ENCODE peak calls at places on chromosomes 3 and 15, in four cellular contexts. One of them, this sample, is unnamed.
A peak's percentile ranks its signal among the peaks of the same experiment; 100 is the strongest.

GRCh38 chr3:36459177-36459576 is 78.9 kb downstream of the STAC start:
- DNase-seq in esophagus squamous epithelium: no peak
- DNase-seq in transverse colon: no peak
- DNase-seq in IMR-90: no peak
- DNase-seq in this sample: no peak

GRCh38 chr15:92069308-92070244 is 216.1 kb downstream of the SLCO3A1 start:
- DNase-seq in esophagus squamous epithelium: no peak
- DNase-seq in transverse colon: peak; percentile 32
- DNase-seq in IMR-90: peak; percentile 80
- DNase-seq in this sample: no peak

GRCh38 chr15:71302861-71303410 is 187.7 kb downstream of the THSD4 start:
- DNase-seq in esophagus squamous epithelium: no peak
- DNase-seq in transverse colon: no peak
- DNase-seq in IMR-90: peak; percentile 80
- DNase-seq in this sample: no peak

GRCh38 chr3:29261119-29261518 is 19.8 kb upstream of the RBMS3 start:
- DNase-seq in esophagus squamous epithelium: no peak
- DNase-seq in transverse colon: no peak
- DNase-seq in IMR-90: no peak
- DNase-seq in this sample: no peak

GRCh38 chr3:126965526-126966080 is 17.3 kb upstream of the PLXNA1 start:
- DNase-seq in esophagus squamous epithelium: no peak
- DNase-seq in transverse colon: no peak
- DNase-seq in IMR-90: no peak
- DNase-seq in this sample: no peak

GRCh38 chr15:95296626-95297025 is 1033.9 kb upstream of the NR2F2 start:
- DNase-seq in esophagus squamous epithelium: no peak
- DNase-seq in transverse colon: no peak
- DNase-seq in IMR-90: no peak
- DNase-seq in this sample: no peak

GRCh38 chr3:42533161-42533897 is 30.9 kb downstream of the VIPR1 start:
- DNase-seq in esophagus squamous epithelium: no peak
- DNase-seq in transverse colon: no peak
- DNase-seq in IMR-90: no peak
- DNase-seq in this sample: no peak

GRCh38 chr3:152283492-152284381 is 15.0 kb downstream of the MBNL1 start:
- DNase-seq in esophagus squamous epithelium: no peak
- DNase-seq in transverse colon: no peak
- DNase-seq in IMR-90: no peak
- DNase-seq in this sample: no peak

GRCh38 chr15:21261965-21262850 is 178.1 kb downstream of the POTEB3 start:
- DNase-seq in esophagus squamous epithelium: no peak
- DNase-seq in transverse colon: no peak
- DNase-seq in IMR-90: no peak
- DNase-seq in this sample: peak; percentile 59

GRCh38 chr3:170695486-170696069 is 109.7 kb upstream of the SLC7A14 start:
- DNase-seq in esophagus squamous epithelium: no peak
- DNase-seq in transverse colon: no peak
- DNase-seq in IMR-90: no peak
- DNase-seq in this sample: no peak

GRCh38 chr3:182596673-182597410 is 196.5 kb upstream of the ATP11B start:
- DNase-seq in esophagus squamous epithelium: no peak
- DNase-seq in transverse colon: no peak
- DNase-seq in IMR-90: no peak
- DNase-seq in this sample: no peak

GRCh38 chr15:39746176-39746575 is 36.5 kb downstream of the FSIP1 start:
- DNase-seq in esophagus squamous epithelium: no peak
- DNase-seq in transverse colon: no peak
- DNase-seq in IMR-90: peak; percentile 23
- DNase-seq in this sample: no peak

GRCh38 chr3:111412656-111413055 is 129.3 kb upstream of the CD96 start:
- DNase-seq in esophagus squamous epithelium: no peak
- DNase-seq in transverse colon: no peak
- DNase-seq in IMR-90: no peak
- DNase-seq in this sample: no peak

GRCh38 chr3:149555941-149556340 is 81.4 kb downstream of the TM4SF4 start:
- DNase-seq in esophagus squamous epithelium: no peak
- DNase-seq in transverse colon: no peak
- DNase-seq in IMR-90: no peak
- DNase-seq in this sample: no peak

GRCh38 chr3:16182183-16182582 is 7.7 kb downstream of the GALNT15 start:
- DNase-seq in esophagus squamous epithelium: no peak
- DNase-seq in transverse colon: no peak
- DNase-seq in IMR-90: peak; percentile 79
- DNase-seq in this sample: no peak

GRCh38 chr3:56932858-56933257 is 127.6 kb upstream of the SPATA12 start:
- DNase-seq in esophagus squamous epithelium: no peak
- DNase-seq in transverse colon: no peak
- DNase-seq in IMR-90: no peak
- DNase-seq in this sample: no peak

GRCh38 chr3:164416491-164417222 is 661.6 kb downstream of the SI start:
- DNase-seq in esophagus squamous epithelium: no peak
- DNase-seq in transverse colon: no peak
- DNase-seq in IMR-90: no peak
- DNase-seq in this sample: no peak

GRCh38 chr15:64527263-64527984 is 67.0 kb downstream of the ZNF609 start:
- DNase-seq in esophagus squamous epithelium: no peak
- DNase-seq in transverse colon: no peak
- DNase-seq in IMR-90: peak; percentile 90
- DNase-seq in this sample: no peak

GRCh38 chr3:120171134-120171863 is 77.1 kb upstream of the GSK3B start:
- DNase-seq in esophagus squamous epithelium: no peak
- DNase-seq in transverse colon: no peak
- DNase-seq in IMR-90: peak; percentile 47
- DNase-seq in this sample: no peak

GRCh38 chr3:9678493-9678892 is 25.1 kb upstream of the CPNE9 start:
- DNase-seq in esophagus squamous epithelium: no peak
- DNase-seq in transverse colon: no peak
- DNase-seq in IMR-90: no peak
- DNase-seq in this sample: no peak

GRCh38 chr3:14841836-14842235 is 23.1 kb downstream of the FGD5 start:
- DNase-seq in esophagus squamous epithelium: no peak
- DNase-seq in transverse colon: no peak
- DNase-seq in IMR-90: no peak
- DNase-seq in this sample: no peak

GRCh38 chr3:196317702-196318467 is at the start of gene DYNLT2B:
- DNase-seq in esophagus squamous epithelium: peak; percentile 47
- DNase-seq in transverse colon: peak; percentile 91
- DNase-seq in IMR-90: peak; percentile 84
- DNase-seq in this sample: peak; percentile 91
- TF ChIP-seq POLR2A in esophagus squamous epithelium: peak; percentile 45
- TF ChIP-seq POLR2A in transverse colon: peak; percentile 74
- TF ChIP-seq POLR2A in IMR-90: no peak
- TF ChIP-seq POLR2A in this sample: peak; percentile 68

GRCh38 chr15:68542771-68543544 is 35.8 kb upstream of the CORO2B start:
- DNase-seq in esophagus squamous epithelium: no peak
- DNase-seq in transverse colon: no peak
- DNase-seq in IMR-90: peak; percentile 96
- DNase-seq in this sample: no peak
- H3K27ac ChIP-seq in esophagus squamous epithelium: peak overlapping the region; percentile 2
- H3K27ac ChIP-seq in transverse colon: no peak overlapping the region
- H3K27ac ChIP-seq in IMR-90: peak overlapping the region; percentile 82
- H3K27ac ChIP-seq in this sample: no peak overlapping the region

GRCh38 chr3:122001892-122002291 is 20.2 kb downstream of the ILDR1 start:
- DNase-seq in esophagus squamous epithelium: no peak
- DNase-seq in transverse colon: no peak
- DNase-seq in IMR-90: no peak
- DNase-seq in this sample: no peak
- TF ChIP-seq POLR2A in esophagus squamous epithelium: no peak
- TF ChIP-seq POLR2A in transverse colon: no peak
- TF ChIP-seq POLR2A in IMR-90: no peak
- TF ChIP-seq POLR2A in this sample: no peak

GRCh38 chr3:48215019-48215418 is 8.3 kb upstream of the CAMP start:
- DNase-seq in esophagus squamous epithelium: no peak
- DNase-seq in transverse colon: peak; percentile 20
- DNase-seq in IMR-90: no peak
- DNase-seq in this sample: no peak
- H3K27ac ChIP-seq in esophagus squamous epithelium: peak overlapping the region; percentile 66
- H3K27ac ChIP-seq in transverse colon: peak overlapping the region; percentile 41
- H3K27ac ChIP-seq in IMR-90: no peak overlapping the region
- H3K27ac ChIP-seq in this sample: no peak overlapping the region

DNA sequence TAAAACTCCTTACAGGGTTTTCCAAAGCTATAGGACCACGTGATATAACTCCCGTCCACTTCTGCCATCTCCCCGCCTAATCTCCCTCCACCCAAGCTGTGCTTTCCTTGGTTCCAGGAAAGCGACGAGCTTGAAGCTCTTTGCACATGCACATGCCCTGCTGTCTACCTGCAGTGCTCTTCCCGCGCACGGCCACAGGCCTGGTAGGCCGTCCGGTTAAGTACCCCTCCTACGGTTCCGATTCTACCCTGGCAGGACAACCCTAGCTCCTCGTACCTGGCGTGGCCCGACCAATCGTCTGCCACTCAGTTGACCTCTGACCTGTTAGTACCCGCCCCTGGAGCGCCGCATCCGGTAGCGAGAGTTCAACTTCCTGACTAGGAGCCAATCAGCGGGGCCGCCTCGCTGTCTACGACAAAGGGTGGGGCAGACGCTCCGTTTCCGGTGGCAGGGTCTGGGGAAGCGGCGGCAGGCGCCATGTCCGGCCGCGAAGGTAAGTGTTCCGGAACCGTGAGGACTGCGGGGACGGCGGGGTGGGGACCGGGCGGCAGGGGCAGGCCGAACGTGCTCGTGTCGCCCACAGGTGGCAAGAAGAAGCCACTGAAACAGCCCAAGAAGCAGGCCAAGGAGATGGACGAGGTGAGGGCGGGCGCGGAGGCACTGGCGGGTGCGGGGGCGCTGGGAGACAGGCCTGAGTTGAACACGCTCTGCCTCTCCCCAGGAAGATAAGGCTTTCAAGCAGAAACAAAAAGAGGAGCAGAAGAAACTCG is at the start of the genes CCDC51 and TMA7:
- DNase-seq in esophagus squamous epithelium: peak; percentile 90
- DNase-seq in transverse colon: peak; percentile 99
- DNase-seq in IMR-90: peak; percentile 93
- DNase-seq in this sample: peak; percentile 99
- TF ChIP-seq POLR2A in esophagus squamous epithelium: peak; percentile 94
- TF ChIP-seq POLR2A in transverse colon: peak; percentile 99
- TF ChIP-seq POLR2A in IMR-90: peak; percentile 88
- TF ChIP-seq POLR2A in this sample: peak; percentile 90

GRCh38 chr3:52072471-52072870 is 16.1 kb upstream of the DUSP7 start:
- DNase-seq in esophagus squamous epithelium: no peak
- DNase-seq in transverse colon: no peak
- DNase-seq in IMR-90: no peak
- DNase-seq in this sample: no peak

GRCh38 chr3:52073490-52073889 is 17.1 kb upstream of the DUSP7 start:
- DNase-seq in esophagus squamous epithelium: no peak
- DNase-seq in transverse colon: no peak
- DNase-seq in IMR-90: no peak
- DNase-seq in this sample: no peak

GRCh38 chr3:52070724-52071621 is 14.6 kb upstream of the DUSP7 start:
- DNase-seq in esophagus squamous epithelium: no peak
- DNase-seq in transverse colon: no peak
- DNase-seq in IMR-90: no peak
- DNase-seq in this sample: no peak

GRCh38 chr3:52069891-52070290 is 13.5 kb upstream of the DUSP7 start:
- DNase-seq in esophagus squamous epithelium: no peak
- DNase-seq in transverse colon: no peak
- DNase-seq in IMR-90: no peak
- DNase-seq in this sample: no peak

GRCh38 chr3:52072020-52072419 is 15.6 kb upstream of the DUSP7 start:
- DNase-seq in esophagus squamous epithelium: no peak
- DNase-seq in transverse colon: no peak
- DNase-seq in IMR-90: no peak
- DNase-seq in this sample: no peak
- H3K27ac ChIP-seq in esophagus squamous epithelium: no peak overlapping the region
- H3K27ac ChIP-seq in transverse colon: no peak overlapping the region
- H3K27ac ChIP-seq in IMR-90: no peak overlapping the region
- H3K27ac ChIP-seq in this sample: no peak overlapping the region

DNA sequence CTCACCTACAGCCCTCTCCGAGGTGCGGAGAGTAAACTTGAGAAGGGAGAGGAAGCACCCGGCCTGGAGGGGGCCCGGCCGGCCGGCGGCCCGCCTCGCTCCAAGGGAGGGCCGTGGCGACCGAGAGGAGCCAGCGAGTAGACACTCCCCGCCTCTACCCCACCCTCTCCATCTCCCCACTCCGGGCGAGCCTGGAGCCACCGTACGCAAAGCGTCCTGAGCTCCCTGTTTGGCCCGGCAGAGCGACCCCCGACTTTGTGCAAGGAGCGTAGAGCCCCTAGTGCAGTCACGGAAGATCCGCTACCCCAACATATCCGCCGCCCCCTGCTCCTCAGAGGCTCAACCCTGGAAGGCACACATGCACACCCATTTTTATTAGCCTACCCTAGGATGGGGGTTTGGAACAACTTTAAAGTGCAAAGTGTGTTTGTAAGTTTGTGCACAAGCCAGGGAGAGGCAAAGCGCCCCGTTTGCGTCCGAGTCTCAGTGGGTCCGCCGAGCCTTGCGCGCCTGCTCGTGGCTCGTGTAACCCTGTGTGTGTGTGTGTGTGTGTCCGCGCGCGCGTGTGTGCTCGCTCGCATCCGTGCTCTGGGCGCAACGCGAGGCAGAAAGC is 508 bp upstream of the SMAD6 start:
- DNase-seq in esophagus squamous epithelium: no peak
- DNase-seq in transverse colon: peak; percentile 54
- DNase-seq in IMR-90: no peak
- DNase-seq in this sample: peak; percentile 63
- TF ChIP-seq POLR2A in esophagus squamous epithelium: no peak
- TF ChIP-seq POLR2A in transverse colon: no peak
- TF ChIP-seq POLR2A in IMR-90: no peak
- TF ChIP-seq POLR2A in this sample: no peak

GRCh38 chr3:146283796-146284485 is 33.0 kb upstream of the PLSCR4 start:
- DNase-seq in esophagus squamous epithelium: no peak
- DNase-seq in transverse colon: no peak
- DNase-seq in IMR-90: no peak
- DNase-seq in this sample: no peak
- H3K27ac ChIP-seq in esophagus squamous epithelium: no peak overlapping the region
- H3K27ac ChIP-seq in transverse colon: no peak overlapping the region
- H3K27ac ChIP-seq in IMR-90: no peak overlapping the region
- H3K27ac ChIP-seq in this sample: no peak overlapping the region

This sample was measured in right lobe of liver.